ENCODE peak calls at places on chromosomes 3 and 15, in nine cellular contexts. One of them, this sample, is unnamed. For H3K36me3, the result is how much of the 10 kb centered on the place peaks cover.

GRCh38 chr3:66378256-66378655 is 122.6 kb downstream of the LRIG1 start:
- DNase-seq in uterus: no peak
- DNase-seq in SJSA1: no peak
- DNase-seq in CD8-positive, alpha-beta T cell: peak
- DNase-seq in HepG2: no peak
- DNase-seq in SK-N-SH: peak
- DNase-seq in Karpas-422: peak
- DNase-seq in ovary: no peak
- DNase-seq in right lobe of liver: no peak
- DNase-seq in this sample: no peak

GRCh38 chr3:66585696-66586095 is 84.9 kb upstream of the LRIG1 start:
- DNase-seq in uterus: no peak
- DNase-seq in SJSA1: no peak
- DNase-seq in CD8-positive, alpha-beta T cell: no peak
- DNase-seq in HepG2: no peak
- DNase-seq in SK-N-SH: no peak
- DNase-seq in Karpas-422: no peak
- DNase-seq in ovary: no peak
- DNase-seq in right lobe of liver: no peak
- DNase-seq in this sample: no peak

GRCh38 chr3:179701176-179701827 is 48.5 kb downstream of the USP13 start:
- DNase-seq in uterus: no peak
- DNase-seq in SJSA1: no peak
- DNase-seq in CD8-positive, alpha-beta T cell: no peak
- DNase-seq in HepG2: no peak
- DNase-seq in SK-N-SH: no peak
- DNase-seq in Karpas-422: no peak
- DNase-seq in ovary: no peak
- DNase-seq in right lobe of liver: no peak
- DNase-seq in this sample: no peak

GRCh38 chr3:108472011-108472591 is 38.3 kb downstream of the MYH15 start:
- DNase-seq in uterus: no peak
- DNase-seq in SJSA1: peak
- DNase-seq in CD8-positive, alpha-beta T cell: no peak
- DNase-seq in HepG2: no peak
- DNase-seq in SK-N-SH: peak
- DNase-seq in Karpas-422: no peak
- DNase-seq in ovary: no peak
- DNase-seq in right lobe of liver: no peak
- DNase-seq in this sample: peak

GRCh38 chr3:60742606-60743145 is 508.6 kb downstream of the FHIT start:
- DNase-seq in uterus: no peak
- DNase-seq in SJSA1: peak
- DNase-seq in CD8-positive, alpha-beta T cell: no peak
- DNase-seq in HepG2: peak
- DNase-seq in SK-N-SH: no peak
- DNase-seq in Karpas-422: peak
- DNase-seq in ovary: no peak
- DNase-seq in right lobe of liver: no peak
- DNase-seq in this sample: no peak

GRCh38 chr3:119322021-119322522 is 27.9 kb downstream of the ARHGAP31 start:
- DNase-seq in uterus: no peak
- DNase-seq in SJSA1: no peak
- DNase-seq in CD8-positive, alpha-beta T cell: no peak
- DNase-seq in HepG2: no peak
- DNase-seq in SK-N-SH: no peak
- DNase-seq in Karpas-422: no peak
- DNase-seq in ovary: no peak
- DNase-seq in right lobe of liver: no peak
- DNase-seq in this sample: no peak

GRCh38 chr3:88203537-88204143 is 53.9 kb downstream of the C3orf38 start:
- DNase-seq in uterus: peak
- DNase-seq in SJSA1: peak
- DNase-seq in CD8-positive, alpha-beta T cell: peak
- DNase-seq in HepG2: peak
- DNase-seq in SK-N-SH: peak
- DNase-seq in Karpas-422: peak
- DNase-seq in ovary: peak
- DNase-seq in right lobe of liver: peak
- DNase-seq in this sample: no peak

GRCh38 chr3:49705390-49705960 is 14.0 kb downstream of the AMIGO3 start:
- DNase-seq in uterus: no peak
- DNase-seq in SJSA1: no peak
- DNase-seq in CD8-positive, alpha-beta T cell: no peak
- DNase-seq in HepG2: no peak
- DNase-seq in SK-N-SH: no peak
- DNase-seq in Karpas-422: no peak
- DNase-seq in ovary: no peak
- DNase-seq in right lobe of liver: no peak
- DNase-seq in this sample: no peak

GRCh38 chr3:112327371-112327951 is 5.5 kb upstream of the CD200 start:
- DNase-seq in uterus: peak
- DNase-seq in SJSA1: peak
- DNase-seq in CD8-positive, alpha-beta T cell: no peak
- DNase-seq in HepG2: peak
- DNase-seq in SK-N-SH: peak
- DNase-seq in Karpas-422: peak
- DNase-seq in ovary: no peak
- DNase-seq in right lobe of liver: no peak
- DNase-seq in this sample: no peak

GRCh38 chr3:146090521-146090920 is 70.5 kb downstream of the PLOD2 start:
- DNase-seq in uterus: no peak
- DNase-seq in SJSA1: no peak
- DNase-seq in CD8-positive, alpha-beta T cell: no peak
- DNase-seq in HepG2: no peak
- DNase-seq in SK-N-SH: no peak
- DNase-seq in Karpas-422: no peak
- DNase-seq in ovary: no peak
- DNase-seq in right lobe of liver: no peak
- DNase-seq in this sample: no peak
- H3K36me3 ChIP-seq in uterus: under half
- H3K36me3 ChIP-seq in SJSA1: under half
- H3K36me3 ChIP-seq in CD8-positive, alpha-beta T cell: under half
- H3K36me3 ChIP-seq in HepG2: under half
- H3K36me3 ChIP-seq in SK-N-SH: under half
- H3K36me3 ChIP-seq in Karpas-422: under half
- H3K36me3 ChIP-seq in ovary: under half
- H3K36me3 ChIP-seq in right lobe of liver: under half
- H3K36me3 ChIP-seq in this sample: half or more

DNA sequence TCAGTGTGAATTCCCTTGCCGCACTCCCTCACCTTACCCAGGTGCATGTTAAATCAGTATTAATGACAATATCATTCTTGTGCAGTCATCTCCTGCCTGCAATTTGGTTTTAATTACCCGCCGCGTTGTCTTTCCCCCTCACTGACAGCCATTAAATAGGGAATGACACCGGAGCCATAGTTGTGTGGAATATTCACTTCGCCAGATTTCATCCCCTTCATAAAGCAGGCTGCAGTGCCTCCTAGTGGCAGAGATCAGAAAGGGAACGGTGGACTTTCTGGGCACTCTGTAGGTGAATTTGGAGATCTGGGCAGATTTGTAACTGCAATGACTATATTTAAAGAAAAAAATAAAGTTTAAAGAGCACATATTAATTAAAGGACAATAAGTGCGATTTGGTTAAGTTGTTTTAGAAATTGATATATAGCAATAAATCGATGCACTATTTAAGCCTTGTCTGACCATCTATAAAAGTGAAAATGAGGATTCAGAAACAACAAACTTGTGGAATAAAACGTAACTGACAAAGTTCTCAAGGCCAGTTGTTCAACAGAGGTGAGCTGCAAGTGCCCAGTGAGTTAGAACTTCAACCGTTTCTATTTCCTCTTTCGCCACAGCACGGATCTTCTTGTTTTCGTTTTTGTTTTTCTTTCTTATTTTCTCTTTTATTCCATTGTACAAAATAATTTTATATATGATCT is 725.1 kb upstream of the ARRDC4 start:
- DNase-seq in uterus: peak
- DNase-seq in SJSA1: peak
- DNase-seq in CD8-positive, alpha-beta T cell: no peak
- DNase-seq in HepG2: peak
- DNase-seq in SK-N-SH: peak
- DNase-seq in Karpas-422: peak
- DNase-seq in ovary: peak
- DNase-seq in right lobe of liver: peak
- DNase-seq in this sample: no peak
- H3K27ac ChIP-seq in uterus: no peak
- H3K27ac ChIP-seq in SJSA1: no peak
- H3K27ac ChIP-seq in CD8-positive, alpha-beta T cell: no peak
- H3K27ac ChIP-seq in HepG2: no peak
- H3K27ac ChIP-seq in SK-N-SH: no peak
- H3K27ac ChIP-seq in Karpas-422: no peak
- H3K27ac ChIP-seq in ovary: no peak
- H3K27ac ChIP-seq in right lobe of liver: no peak
- H3K27ac ChIP-seq in this sample: no peak

GRCh38 chr15:76222159-76222558 is 89.1 kb downstream of the ETFA start:
- DNase-seq in uterus: no peak
- DNase-seq in SJSA1: no peak
- DNase-seq in CD8-positive, alpha-beta T cell: no peak
- DNase-seq in HepG2: no peak
- DNase-seq in SK-N-SH: no peak
- DNase-seq in Karpas-422: no peak
- DNase-seq in ovary: no peak
- DNase-seq in right lobe of liver: no peak
- DNase-seq in this sample: no peak
- H3K36me3 ChIP-seq in uterus: under half
- H3K36me3 ChIP-seq in SJSA1: under half
- H3K36me3 ChIP-seq in CD8-positive, alpha-beta T cell: under half
- H3K36me3 ChIP-seq in HepG2: under half
- H3K36me3 ChIP-seq in SK-N-SH: under half
- H3K36me3 ChIP-seq in Karpas-422: under half
- H3K36me3 ChIP-seq in ovary: under half
- H3K36me3 ChIP-seq in right lobe of liver: under half
- H3K36me3 ChIP-seq in this sample: under half

DNA sequence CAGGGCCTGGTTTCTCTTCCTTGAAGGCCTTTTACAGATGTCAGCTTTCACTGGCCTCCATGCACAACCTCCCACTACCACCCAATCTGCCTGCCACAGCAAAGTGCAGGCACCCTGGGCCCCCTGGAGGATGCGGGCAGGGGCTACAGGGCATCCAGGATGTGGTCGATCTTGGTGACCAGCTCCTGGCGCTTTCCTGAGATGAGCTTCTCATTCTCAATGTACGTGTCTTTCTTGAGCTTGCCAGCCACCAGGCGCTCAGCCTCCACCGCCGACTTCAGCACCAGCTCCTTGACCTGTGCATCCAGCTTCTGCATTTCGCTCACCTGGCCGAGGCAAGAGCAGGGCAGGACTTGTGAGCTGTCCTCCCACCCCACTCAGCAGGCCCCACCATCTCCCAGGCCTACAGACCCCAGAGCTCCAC is 30.3 kb downstream of the RPN1 start:
- DNase-seq in uterus: no peak
- DNase-seq in SJSA1: no peak
- DNase-seq in CD8-positive, alpha-beta T cell: no peak
- DNase-seq in HepG2: no peak
- DNase-seq in SK-N-SH: no peak
- DNase-seq in Karpas-422: no peak
- DNase-seq in ovary: no peak
- DNase-seq in right lobe of liver: no peak
- DNase-seq in this sample: no peak
- H3K27ac ChIP-seq in uterus: no peak
- H3K27ac ChIP-seq in SJSA1: no peak
- H3K27ac ChIP-seq in CD8-positive, alpha-beta T cell: no peak
- H3K27ac ChIP-seq in HepG2: no peak
- H3K27ac ChIP-seq in SK-N-SH: peak
- H3K27ac ChIP-seq in Karpas-422: no peak
- H3K27ac ChIP-seq in ovary: no peak
- H3K27ac ChIP-seq in right lobe of liver: no peak
- H3K27ac ChIP-seq in this sample: peak

DNA sequence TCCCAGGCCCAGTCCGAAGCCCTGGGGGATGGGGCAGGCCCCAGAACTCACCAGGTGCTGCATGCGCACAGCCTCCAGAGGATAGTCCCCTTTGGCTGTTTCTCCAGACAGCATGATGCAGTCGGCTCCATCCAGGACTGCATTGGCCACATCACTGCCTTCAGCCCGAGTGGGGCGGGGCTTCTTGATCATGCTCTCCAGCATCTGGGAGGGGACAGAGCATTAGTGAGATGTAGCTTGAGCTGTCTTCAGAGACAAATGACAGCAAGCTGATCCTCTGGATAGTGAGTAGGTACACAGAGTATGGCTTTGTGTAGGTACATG is 9.1 kb upstream of the GRAMD2A start:
- DNase-seq in uterus: no peak
- DNase-seq in SJSA1: no peak
- DNase-seq in CD8-positive, alpha-beta T cell: no peak
- DNase-seq in HepG2: no peak
- DNase-seq in SK-N-SH: no peak
- DNase-seq in Karpas-422: no peak
- DNase-seq in ovary: no peak
- DNase-seq in right lobe of liver: no peak
- DNase-seq in this sample: no peak
- H3K36me3 ChIP-seq in uterus: under half
- H3K36me3 ChIP-seq in SJSA1: half or more
- H3K36me3 ChIP-seq in CD8-positive, alpha-beta T cell: half or more
- H3K36me3 ChIP-seq in HepG2: half or more
- H3K36me3 ChIP-seq in SK-N-SH: half or more
- H3K36me3 ChIP-seq in Karpas-422: half or more
- H3K36me3 ChIP-seq in ovary: under half
- H3K36me3 ChIP-seq in right lobe of liver: under half
- H3K36me3 ChIP-seq in this sample: half or more

GRCh38 chr3:13347390-13347966 is 72.6 kb downstream of the NUP210 start:
- DNase-seq in uterus: no peak
- DNase-seq in SJSA1: no peak
- DNase-seq in CD8-positive, alpha-beta T cell: no peak
- DNase-seq in HepG2: no peak
- DNase-seq in SK-N-SH: no peak
- DNase-seq in Karpas-422: no peak
- DNase-seq in ovary: no peak
- DNase-seq in right lobe of liver: no peak
- DNase-seq in this sample: no peak
- H3K27ac ChIP-seq in uterus: no peak
- H3K27ac ChIP-seq in SJSA1: no peak
- H3K27ac ChIP-seq in CD8-positive, alpha-beta T cell: no peak
- H3K27ac ChIP-seq in HepG2: no peak
- H3K27ac ChIP-seq in SK-N-SH: no peak
- H3K27ac ChIP-seq in Karpas-422: no peak
- H3K27ac ChIP-seq in ovary: no peak
- H3K27ac ChIP-seq in right lobe of liver: no peak
- H3K27ac ChIP-seq in this sample: no peak

DNA sequence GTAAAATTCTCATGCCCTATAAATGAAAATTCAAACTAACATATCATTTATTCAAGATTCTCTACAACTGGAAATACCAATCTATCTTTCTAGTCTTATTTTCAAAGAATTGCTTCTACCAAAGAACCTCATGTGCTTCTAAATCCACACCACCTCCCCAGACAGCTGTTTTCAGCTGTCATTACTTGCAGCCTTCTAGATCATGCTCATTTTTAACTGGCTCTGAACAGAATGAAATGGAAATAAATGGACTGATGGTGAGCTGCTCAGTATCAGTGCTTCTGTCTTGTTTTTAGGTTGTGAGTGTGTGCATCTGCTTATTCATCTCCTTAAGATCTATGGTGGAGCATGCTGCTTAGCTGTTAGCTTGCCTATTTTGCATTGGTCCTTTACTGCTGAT is 29.4 kb downstream of the GOLGB1 start:
- DNase-seq in uterus: no peak
- DNase-seq in SJSA1: no peak
- DNase-seq in CD8-positive, alpha-beta T cell: no peak
- DNase-seq in HepG2: no peak
- DNase-seq in SK-N-SH: no peak
- DNase-seq in Karpas-422: no peak
- DNase-seq in ovary: no peak
- DNase-seq in right lobe of liver: no peak
- DNase-seq in this sample: no peak
- H3K36me3 ChIP-seq in uterus: under half
- H3K36me3 ChIP-seq in SJSA1: under half
- H3K36me3 ChIP-seq in CD8-positive, alpha-beta T cell: under half
- H3K36me3 ChIP-seq in HepG2: under half
- H3K36me3 ChIP-seq in SK-N-SH: half or more
- H3K36me3 ChIP-seq in Karpas-422: half or more
- H3K36me3 ChIP-seq in ovary: under half
- H3K36me3 ChIP-seq in right lobe of liver: half or more
- H3K36me3 ChIP-seq in this sample: half or more

This sample was measured in RWPE2.